ENCODE peak calls at places on chromosomes 13 and 19, in seven cellular contexts. A is NCI-H2081; P is head of caudate nucleus; N is activated CD4-positive, alpha-beta T cell treated with anti-CD3 and anti-CD28 coated beads, Interleukin-2, amount 50 U/mL, for 1 hour; R is activated CD4-positive, CD25-positive, alpha-beta regulatory T cell treated with anti-CD3 and anti-CD28 coated beads, Interleukin-2, amount 50 U/mL, for 72 hours; X is RPMI8226; K is activated naive CD8-positive, alpha-beta T cell treated with anti-CD3 and anti-CD28 coated beads for 36 hours. L is an unnamed sample.

GRCh38 chr19:35138305-35138799 is 272 bp upstream of the FXYD1 start:
- DNase-seq in N (no peak), X (no peak), K (no peak), P (no peak), R (no peak), A (no peak), L (no peak)

GRCh38 chr19:2517881-2518601 is 42.1 kb downstream of the GADD45B start:
- DNase-seq in A (no peak), X (no peak), K (no peak), R (no peak), N (peak), P (no peak), L (no peak)

GRCh38 chr13:34421849-34422475 is 520.1 kb upstream of the NBEA start:
- DNase-seq in A (no peak), K (no peak), X (no peak), N (no peak), P (no peak), R (no peak), L (no peak)

GRCh38 chr13:93004919-93005318 is 221.7 kb upstream of the GPC6 start:
- DNase-seq in A (no peak), R (no peak), K (no peak), N (no peak), P (no peak), X (no peak), L (no peak)

GRCh38 chr19:31317542-31317941 is 31.7 kb downstream of the TSHZ3 start:
- DNase-seq in X (no peak), K (no peak), A (no peak), N (no peak), R (no peak), P (no peak), L (no peak)

GRCh38 chr19:7986321-7987083 is 18.9 kb downstream of the ELAVL1 start:
- DNase-seq in A (no peak), P (no peak), R (no peak), X (no peak), K (no peak), N (no peak), L (no peak)

GRCh38 chr13:108083056-108083455 is 132.3 kb downstream of the LIG4 start:
- DNase-seq in K (no peak), R (no peak), N (no peak), A (no peak), P (no peak), X (no peak), L (no peak)

GRCh38 chr13:40485611-40486517 is 180.6 kb downstream of the FOXO1 start:
- DNase-seq in N (peak), K (peak), R (peak), X (no peak), P (no peak), A (no peak), L (no peak)

GRCh38 chr13:43433691-43434121 is 353.1 kb downstream of the ENOX1 start:
- DNase-seq in K (no peak), N (no peak), A (no peak), P (no peak), R (no peak), X (no peak), L (no peak)

GRCh38 chr19:51194527-51195315 is 30.2 kb upstream of the CD33 start:
- DNase-seq in A (no peak), N (no peak), P (no peak), X (peak), K (no peak), R (no peak), L (no peak)

GRCh38 chr19:18428837-18429674 is 8.9 kb downstream of the ISYNA1 start:
- DNase-seq in X (peak), A (no peak), R (peak), N (peak), P (peak), K (peak), L (peak)

GRCh38 chr13:21053231-21053630 is 8.2 kb downstream of the LATS2 start:
- DNase-seq in X (no peak), A (no peak), N (no peak), K (no peak), R (no peak), P (no peak), L (no peak)

GRCh38 chr19:570315-570714 is 2.1 kb upstream of the BSG start:
- DNase-seq in P (no peak), N (no peak), A (no peak), R (no peak), X (no peak), K (no peak), L (no peak)

GRCh38 chr13:67296511-67296910 is 66.4 kb upstream of the PCDH9 start:
- DNase-seq in N (no peak), P (no peak), X (no peak), R (no peak), K (no peak), A (no peak), L (no peak)

GRCh38 chr13:114224201-114224600 is 10.5 kb upstream of the CDC16 start:
- DNase-seq in N (no peak), A (no peak), P (no peak), K (no peak), X (no peak), R (no peak), L (no peak)

GRCh38 chr19:41861846-41862245 is 1.8 kb downstream of the RPS19 start:
- DNase-seq in N (no peak), X (no peak), R (no peak), P (no peak), K (no peak), A (no peak), L (no peak)

GRCh38 chr13:91482427-91482826 is 84.0 kb downstream of the GPC5 start:
- DNase-seq in X (no peak), K (no peak), P (no peak), R (no peak), A (no peak), N (no peak), L (peak)

GRCh38 chr13:78443839-78444238 is 159.5 kb downstream of the POU4F1 start:
- DNase-seq in N (no peak), A (no peak), R (no peak), K (no peak), P (no peak), X (no peak), L (no peak)

GRCh38 chr13:102405499-102406079 is 3.7 kb upstream of the FGF14 start:
- DNase-seq in P (no peak), X (no peak), N (no peak), K (no peak), R (no peak), A (no peak), L (no peak)

GRCh38 chr19:16133818-16134217 is 9.7 kb upstream of the HSH2D start:
- DNase-seq in R (no peak), K (no peak), A (no peak), X (no peak), P (no peak), N (no peak), L (no peak)

GRCh38 chr19:5915782-5916165 is 1.7 kb downstream of the CAPS start:
- DNase-seq in K (no peak), R (no peak), P (no peak), X (no peak), A (no peak), N (no peak), L (no peak)

GRCh38 chr19:45391346-45391745 is 13.5 kb downstream of the PPP1R13L start:
- DNase-seq in A (no peak), K (no peak), P (no peak), N (no peak), X (peak), R (no peak), L (peak)

GRCh38 chr13:30121666-30122065 is 185.7 kb downstream of the KATNAL1 start:
- DNase-seq in R (no peak), X (no peak), K (no peak), N (no peak), P (no peak), A (no peak), L (no peak)

GRCh38 chr19:32131037-32131436 is 214.4 kb upstream of the ZNF507 start:
- DNase-seq in K (no peak), R (no peak), X (no peak), P (no peak), A (no peak), N (no peak), L (no peak)

GRCh38 chr13:32553720-32554119 is 15.1 kb upstream of the N4BP2L2 start:
- DNase-seq in R (no peak), A (no peak), K (no peak), X (no peak), N (no peak), P (no peak), L (no peak)

GRCh38 chr13:59643239-59643865 is 520.4 kb downstream of the DIAPH3 start:
- DNase-seq in N (no peak), P (no peak), R (no peak), X (no peak), K (no peak), A (no peak), L (peak)

GRCh38 chr13:107205318-107206112 is 637.6 kb upstream of the ARGLU1 start:
- DNase-seq in N (peak), A (peak), K (peak), P (peak), R (peak), X (peak), L (peak)

GRCh38 chr13:93690139-93690538 is 463.5 kb downstream of the GPC6 start:
- DNase-seq in K (no peak), R (no peak), A (no peak), P (no peak), X (peak), N (no peak), L (no peak)

GRCh38 chr13:99892189-99892588 is 79.4 kb downstream of the ZIC5 start:
- DNase-seq in P (no peak), K (no peak), N (no peak), A (peak), X (no peak), R (no peak), L (no peak)

GRCh38 chr13:55266644-55267043 is 1874.1 kb upstream of the PRR20A start:
- DNase-seq in A (no peak), R (no peak), N (no peak), K (no peak), P (no peak), X (no peak), L (no peak)

GRCh38 chr19:15892012-15892411 is 5.9 kb downstream of the CYP4F2 start:
- DNase-seq in P (no peak), R (no peak), K (no peak), A (no peak), X (no peak), N (no peak), L (no peak)

GRCh38 chr19:55753401-55753800 is 5.5 kb upstream of the RFPL4A start:
- DNase-seq in K (no peak), A (no peak), N (no peak), R (no peak), P (no peak), X (no peak), L (no peak)

GRCh38 chr13:103104340-103104739 is 38.1 kb upstream of the SLC10A2 start:
- DNase-seq in X (no peak), N (no peak), A (no peak), K (no peak), P (no peak), R (no peak), L (no peak)

GRCh38 chr13:79724348-79725103 is 243.6 kb downstream of the NDFIP2 start:
- DNase-seq in A (no peak), N (no peak), R (no peak), X (no peak), K (no peak), P (no peak), L (peak)

GRCh38 chr19:33022472-33023116 is 42.1 kb downstream of the RHPN2 start:
- DNase-seq in R (no peak), P (no peak), X (no peak), K (no peak), A (no peak), N (no peak), L (no peak)

GRCh38 chr13:85520445-85520844 is 278.8 kb downstream of the SLITRK6 start:
- DNase-seq in P (no peak), K (no peak), X (no peak), A (no peak), R (no peak), N (no peak), L (no peak)

L was measured in SK-N-DZ.